ENCODE peak calls at places on chromosomes 16 and 17, in six cellular contexts. N is SK-N-SH, D is HCT116, A is GM12878, J is H1, B is HepG2. X is an unnamed sample.

GRCh38 chr17:75684249-75684648 is 17.1 kb downstream of the SAP30BP start:
- DNase-seq in N (no peak), D (no peak), A (no peak), J (no peak), B (no peak), X (no peak)

GRCh38 chr17:29682054-29682453 is 59.3 kb upstream of the CORO6 start:
- DNase-seq in N (no peak), D (no peak), A (no peak), J (no peak), B (no peak), X (peak)

GRCh38 chr16:16042076-16042475 is 92.7 kb downstream of the ABCC1 start:
- DNase-seq in N (peak), D (no peak), A (no peak), J (no peak), B (no peak), X (no peak)

GRCh38 chr17:307741-308507 is 44.7 kb downstream of the RPH3AL start:
- DNase-seq in N (no peak), D (no peak), A (no peak), J (no peak), B (no peak), X (no peak)

GRCh38 chr17:4272213-4272975 is 8.6 kb upstream of the ANKFY1 start:
- DNase-seq in N (no peak), D (no peak), A (no peak), J (no peak), B (no peak), X (no peak)

GRCh38 chr17:55870044-55870443 is 119.2 kb downstream of the PCTP start:
- DNase-seq in N (no peak), D (no peak), A (no peak), J (peak), B (no peak), X (no peak)

GRCh38 chr16:78695371-78695770 is 595.9 kb downstream of the WWOX start:
- DNase-seq in N (no peak), D (no peak), A (no peak), J (no peak), B (no peak), X (no peak)

GRCh38 chr17:68640601-68641000 is 39.4 kb upstream of the FAM20A start:
- DNase-seq in N (no peak), D (no peak), A (no peak), J (no peak), B (no peak), X (no peak)

GRCh38 chr16:86117756-86118155 is 218.8 kb downstream of the IRF8 start:
- DNase-seq in N (peak), D (no peak), A (no peak), J (no peak), B (no peak), X (no peak)

GRCh38 chr16:88995194-88995593 is 18.2 kb upstream of the CBFA2T3 start:
- DNase-seq in N (no peak), D (no peak), A (no peak), J (no peak), B (no peak), X (no peak)

GRCh38 chr16:87848676-87849345 is 20.5 kb downstream of the SLC7A5 start:
- DNase-seq in N (no peak), D (no peak), A (no peak), J (no peak), B (no peak), X (no peak)

GRCh38 chr16:48950184-48950583 is 331.5 kb downstream of the CBLN1 start:
- DNase-seq in N (no peak), D (no peak), A (no peak), J (no peak), B (no peak), X (no peak)

GRCh38 chr17:6555331-6556120 is 829 bp downstream of the PITPNM3 start:
- DNase-seq in N (peak), D (no peak), A (no peak), J (peak), B (no peak), X (no peak)

GRCh38 chr16:27377666-27378485 is 24.1 kb upstream of the IL21R start:
- DNase-seq in N (no peak), D (no peak), A (peak), J (no peak), B (no peak), X (no peak)

GRCh38 chr17:56642424-56642823 is 48.9 kb downstream of the NOG start:
- DNase-seq in N (no peak), D (no peak), A (no peak), J (no peak), B (no peak), X (peak)

GRCh38 chr16:85963746-85964370 is 64.9 kb downstream of the IRF8 start:
- DNase-seq in N (no peak), D (no peak), A (no peak), J (no peak), B (no peak), X (no peak)

GRCh38 chr17:63358111-63358839 is 87.8 kb downstream of the CYB561 start:
- DNase-seq in N (peak), D (no peak), A (no peak), J (no peak), B (no peak), X (no peak)
- TF ChIP-seq JUND in N (peak), D (no peak), A (no peak), J (no peak), B (no peak), X (no peak)

GRCh38 chr17:44677136-44677535 is 12.4 kb downstream of the CCDC43 start:
- DNase-seq in N (no peak), D (no peak), A (no peak), J (no peak), B (no peak), X (no peak)

GRCh38 chr17:44673893-44674292 is 15.7 kb downstream of the CCDC43 start:
- DNase-seq in N (no peak), D (no peak), A (no peak), J (no peak), B (no peak), X (no peak)

GRCh38 chr17:44672479-44673093 is 16.3 kb downstream of the MEIOC start:
- DNase-seq in N (peak), D (peak), A (no peak), J (no peak), B (peak), X (peak)
- TF ChIP-seq JUND in N (no peak), D (no peak), A (no peak), J (no peak), B (no peak), X (no peak)

DNA sequence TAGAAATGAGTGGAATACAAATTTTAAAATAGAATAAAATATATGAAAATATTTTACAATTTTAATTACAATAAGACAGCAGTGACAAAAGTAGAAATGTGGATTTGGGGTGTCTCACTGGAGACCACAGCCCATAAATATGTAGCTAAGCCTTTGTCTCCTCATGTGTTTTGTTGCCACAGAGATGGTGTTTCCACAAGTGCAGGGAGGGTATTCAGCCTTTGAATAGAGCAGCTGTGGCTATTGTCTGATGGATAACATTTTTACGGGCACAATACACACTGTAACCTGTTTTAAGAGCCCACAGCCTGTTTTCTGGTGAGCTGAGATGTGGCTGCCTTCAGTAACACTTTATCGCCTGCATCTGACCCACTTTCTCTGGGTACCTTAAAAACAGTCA is 8.0 kb upstream of the AHSP start:
- DNase-seq in N (no peak), D (no peak), A (no peak), J (no peak), B (no peak), X (no peak)
- TF ChIP-seq JUND in N (no peak), D (no peak), A (no peak), J (no peak), B (no peak), X (no peak)

DNA sequence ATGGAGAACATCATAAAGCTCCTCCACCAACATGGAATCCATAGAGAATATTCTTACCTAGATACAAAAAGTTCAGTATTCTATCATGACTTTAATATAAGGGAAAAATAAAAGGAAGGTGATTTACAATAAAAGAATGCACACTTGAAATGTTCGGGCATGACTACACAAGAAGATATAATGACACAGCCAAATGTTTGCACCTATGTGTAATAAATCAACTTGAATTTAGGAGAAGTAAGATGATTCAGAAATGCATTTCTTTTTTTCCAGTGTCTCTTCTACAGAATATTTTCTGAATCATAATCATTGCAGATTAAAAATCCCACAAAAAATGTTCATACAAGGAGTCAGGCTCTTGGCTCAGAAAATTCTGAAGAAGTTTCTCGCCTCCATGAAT is 404.0 kb upstream of the HSBP1 start:
- DNase-seq in N (no peak), D (no peak), A (no peak), J (no peak), B (no peak), X (no peak)
- TF ChIP-seq JUND in N (peak), D (no peak), A (no peak), J (no peak), B (no peak), X (no peak)

GRCh38 chr16:75794426-75794825 is 68.1 kb upstream of the CPHXL start:
- DNase-seq in N (no peak), D (no peak), A (no peak), J (no peak), B (no peak), X (no peak)
- TF ChIP-seq JUND in N (no peak), D (no peak), A (no peak), J (no peak), B (no peak), X (no peak)

GRCh38 chr17:40553694-40554534 is 11.4 kb downstream of the CCR7 start:
- DNase-seq in N (no peak), D (no peak), A (no peak), J (no peak), B (peak), X (no peak)
- TF ChIP-seq JUND in N (no peak), D (no peak), A (no peak), J (no peak), B (no peak), X (no peak)

GRCh38 chr17:15233971-15234370 is 31.2 kb downstream of the PMP22 start:
- DNase-seq in N (no peak), D (no peak), A (no peak), J (no peak), B (no peak), X (no peak)

GRCh38 chr17:15232517-15232915 is 32.6 kb downstream of the PMP22 start:
- DNase-seq in N (no peak), D (no peak), A (no peak), J (no peak), B (no peak), X (no peak)

GRCh38 chr17:15231851-15232516 is 33.1 kb downstream of the PMP22 start:
- DNase-seq in N (no peak), D (no peak), A (no peak), J (no peak), B (no peak), X (no peak)

GRCh38 chr17:15230866-15231265 is 34.3 kb downstream of the PMP22 start:
- DNase-seq in N (no peak), D (no peak), A (no peak), J (no peak), B (no peak), X (no peak)

DNA sequence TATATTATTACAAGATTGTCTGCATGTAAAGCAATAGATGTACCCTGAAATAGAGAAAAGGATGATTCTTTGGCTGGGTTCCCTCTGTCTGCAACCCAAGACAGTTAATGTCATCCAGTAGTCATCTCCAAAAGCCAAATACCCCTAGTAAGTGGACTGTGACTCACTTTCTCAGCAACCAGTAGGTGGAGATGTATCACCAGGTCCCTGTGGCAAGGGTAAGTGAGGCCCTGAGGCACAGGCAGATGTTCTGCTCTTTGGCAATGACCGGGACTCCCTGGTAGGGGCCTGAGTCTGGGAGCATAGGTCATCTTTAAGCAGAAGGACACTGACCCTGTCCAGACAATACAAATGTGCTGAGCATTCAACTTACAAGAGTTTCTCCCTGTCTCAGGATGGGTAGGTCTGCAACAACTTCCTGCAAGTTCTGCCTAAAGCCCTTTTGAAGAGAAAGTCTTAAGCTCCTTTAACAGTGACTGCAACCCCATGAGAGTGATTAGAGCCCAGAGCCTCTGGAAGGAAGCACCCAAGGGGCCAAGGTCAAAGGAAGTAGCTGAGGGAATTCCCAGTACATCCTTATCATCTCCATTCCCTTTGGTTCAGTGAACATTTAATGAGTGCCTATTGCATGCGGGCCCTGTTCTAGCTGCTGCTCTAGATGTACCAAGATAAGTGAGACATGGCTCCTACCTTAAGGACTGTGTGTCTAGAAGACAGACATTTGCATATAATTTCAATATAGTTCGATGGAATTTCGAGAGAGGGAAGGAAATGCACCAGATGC is 31.9 kb downstream of the PMP22 start:
- DNase-seq in N (peak), D (no peak), A (no peak), J (no peak), B (peak), X (peak)
- TF ChIP-seq JUND in N (no peak), D (no peak), A (no peak), J (no peak), B (no peak), X (no peak)

DNA sequence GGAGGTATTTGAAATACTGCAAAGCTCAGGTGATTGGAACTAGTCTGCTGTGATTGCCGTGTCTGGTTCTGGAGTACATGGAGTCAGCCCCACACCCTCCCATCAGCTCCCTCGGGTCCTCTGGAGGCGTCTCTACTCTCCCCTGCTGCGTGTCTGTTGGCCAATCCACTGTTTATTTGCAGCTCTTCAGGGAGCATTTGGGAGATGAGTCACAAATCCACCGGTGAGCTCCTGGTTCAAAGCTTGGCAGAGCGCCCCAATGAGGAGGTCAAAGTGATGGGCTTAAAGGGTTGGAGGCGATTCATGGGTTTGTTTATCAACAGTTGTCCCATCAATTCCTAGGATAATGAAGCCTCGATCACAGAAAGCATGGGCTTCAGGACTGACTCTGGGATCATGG is 14.6 kb downstream of the CALB2 start:
- DNase-seq in N (no peak), D (peak), A (no peak), J (no peak), B (no peak), X (no peak)
- TF ChIP-seq JUND in N (no peak), D (no peak), A (no peak), J (no peak), B (no peak), X (no peak)

DNA sequence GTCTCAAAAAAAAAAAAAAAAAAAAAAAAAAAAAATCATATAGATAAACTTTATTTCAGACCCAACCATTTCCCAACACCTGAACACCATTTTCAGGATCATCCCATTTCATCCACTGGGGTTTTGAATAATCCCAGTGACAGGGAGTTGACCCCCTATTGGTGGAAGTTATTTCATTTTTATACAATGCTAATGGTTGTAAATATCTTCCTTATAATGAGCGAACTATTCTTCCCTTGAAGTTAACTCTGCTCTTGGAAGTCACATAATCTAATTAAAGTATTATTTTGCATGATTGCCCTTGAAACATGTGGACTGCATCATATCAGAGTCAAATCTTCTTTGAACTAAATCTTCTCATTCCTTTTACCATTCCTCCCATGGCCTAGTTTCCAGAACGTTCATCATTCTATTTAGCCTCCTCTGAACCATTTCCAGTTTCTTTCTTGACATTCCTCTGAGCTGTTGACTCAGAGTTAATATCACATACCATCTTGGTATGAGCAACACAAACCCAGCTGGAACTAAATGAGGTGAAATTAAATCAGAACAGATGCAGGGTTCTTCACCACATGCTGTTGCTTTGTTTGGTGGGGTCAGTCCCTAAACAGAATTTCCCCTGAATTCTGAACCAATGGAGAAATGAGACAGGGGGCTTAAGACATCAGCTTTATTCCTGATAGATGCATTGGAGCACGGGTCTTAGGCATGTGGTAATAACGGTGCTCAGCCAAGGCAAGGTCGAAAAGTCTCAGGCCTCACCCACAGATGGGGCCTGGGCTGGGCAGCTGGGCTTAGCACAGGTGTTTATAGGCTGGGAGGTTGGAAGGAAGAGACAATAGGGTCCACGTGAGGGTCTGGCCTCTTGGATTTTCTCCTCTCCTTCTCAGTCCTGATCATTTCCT is 8.9 kb downstream of the HSD17B2 start:
- DNase-seq in N (no peak), D (no peak), A (no peak), J (no peak), B (no peak), X (peak)
- TF ChIP-seq JUND in N (peak), D (no peak), A (no peak), J (no peak), B (no peak), X (peak)